ENCODE peak calls at places on chromosome 14, in eight cellular contexts. S, O, X, A, K, H, E and Y are unnamed samples.

GRCh38 chr14:64117671-64118402 is 176.3 kb downstream of the ESR2 start:
- DNase-seq in O (peak; percentile 73), K (no peak), A (peak; percentile 77), S (peak; percentile 66), H (no peak), E (peak; percentile 69), X (peak; percentile 42), Y (no peak)

GRCh38 chr14:68261092-68261842 is 441.7 kb downstream of the RAD51B start:
- DNase-seq in K (no peak), E (no peak), O (no peak), S (no peak), H (no peak), A (no peak), X (no peak), Y (no peak)

GRCh38 chr14:61091657-61092273 is 110.7 kb downstream of the SLC38A6 start:
- DNase-seq in X (no peak), K (no peak), O (no peak), A (no peak), H (no peak), E (no peak), S (no peak), Y (no peak)

GRCh38 chr14:31596691-31597090 is 35.5 kb downstream of the NUBPL start:
- DNase-seq in K (no peak), X (no peak), E (no peak), H (no peak), A (no peak), O (no peak), S (no peak), Y (no peak)

GRCh38 chr14:56949828-56950227 is 139.5 kb upstream of the OTX2 start:
- DNase-seq in K (no peak), E (no peak), O (no peak), A (peak; percentile 59), H (no peak), X (no peak), S (no peak), Y (no peak)

GRCh38 chr14:79056879-79057278 is 886.7 kb downstream of the NRXN3 start:
- DNase-seq in H (no peak), X (no peak), E (no peak), O (no peak), S (no peak), A (no peak), K (no peak), Y (no peak)

GRCh38 chr14:104928391-104929133 is 3.9 kb downstream of the PLD4 start:
- DNase-seq in O (no peak), S (no peak), K (no peak), H (no peak), X (no peak), A (no peak), E (no peak), Y (no peak)

GRCh38 chr14:37230551-37231194 is 32.9 kb downstream of the MIPOL1 start:
- DNase-seq in S (no peak), E (peak; percentile 89), X (no peak), K (peak; percentile 90), H (peak; percentile 35), A (no peak), O (no peak), Y (no peak)

GRCh38 chr14:65991124-65991523 is 495.0 kb upstream of the CCDC196 start:
- DNase-seq in O (no peak), K (no peak), X (no peak), S (no peak), H (no peak), E (no peak), A (no peak), Y (no peak)

GRCh38 chr14:75905505-75905904 is 76.3 kb downstream of the TGFB3 start:
- DNase-seq in H (no peak), S (peak; percentile 65), E (no peak), A (peak; percentile 27), X (peak; percentile 58), K (no peak), O (peak; percentile 79), Y (no peak)

GRCh38 chr14:74574706-74575105 is 37.3 kb downstream of the LTBP2 start:
- DNase-seq in H (no peak), O (no peak), E (no peak), K (no peak), S (no peak), X (no peak), A (no peak), Y (no peak)

GRCh38 chr14:103727313-103728000 is 11.8 kb downstream of the ZFYVE21 start:
- DNase-seq in E (no peak), K (no peak), H (no peak), S (no peak), O (no peak), A (peak; percentile 30), X (peak; percentile 73), Y (peak; percentile 84)

GRCh38 chr14:50801706-50802105 is 29.3 kb downstream of the NIN start:
- DNase-seq in H (no peak), A (no peak), O (no peak), X (no peak), S (no peak), E (peak; percentile 68), K (no peak), Y (no peak)

GRCh38 chr14:72962829-72963312 is 36.6 kb downstream of the DCAF4 start:
- DNase-seq in X (no peak), E (peak; percentile 91), A (peak; percentile 30), K (peak; percentile 48), O (no peak), H (peak; percentile 84), S (no peak), Y (no peak)

GRCh38 chr14:77098470-77099353 is 654 bp downstream of the CIPC start:
- DNase-seq in A (peak; percentile 69), E (peak; percentile 46), O (peak; percentile 73), S (peak; percentile 74), K (no peak), H (peak; percentile 29), X (peak; percentile 54), Y (peak; percentile 83)

GRCh38 chr14:68286667-68287066 is 467.1 kb downstream of the RAD51B start:
- DNase-seq in E (peak; percentile 66), K (no peak), A (no peak), O (no peak), X (no peak), S (no peak), H (no peak), Y (no peak)

DNA sequence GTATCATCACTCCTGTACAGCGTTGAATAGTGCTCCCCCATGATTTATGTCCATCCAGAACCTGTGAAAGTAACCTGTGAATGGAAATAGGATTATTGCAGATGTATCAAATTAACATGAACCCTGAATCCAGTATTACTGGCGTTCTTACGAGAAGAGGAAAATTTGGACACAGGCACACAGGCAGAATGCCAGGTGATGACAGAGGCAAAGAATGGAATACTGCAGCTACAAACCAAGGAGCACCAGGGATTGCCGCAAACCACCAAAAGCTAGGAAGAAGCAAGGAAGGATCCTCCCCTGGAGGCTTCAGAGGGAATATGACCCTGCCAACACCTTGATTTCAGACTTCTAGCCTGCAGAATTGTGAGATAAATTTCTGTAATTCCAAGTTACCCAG is 113.5 kb upstream of the EGLN3 start:
- DNase-seq in S (peak; percentile 53), E (no peak), X (peak; percentile 31), A (peak; percentile 23), O (peak; percentile 83), K (no peak), H (no peak), Y (no peak)
- TF ChIP-seq CTCF in S (no peak), E (no peak), X (no peak), A (no peak), O (no peak), K (no peak), H (no peak), Y (no peak)

GRCh38 chr14:81382517-81383225 is 17.5 kb downstream of the STON2 start:
- DNase-seq in O (no peak), E (peak; percentile 81), H (no peak), K (no peak), A (no peak), S (no peak), X (no peak), Y (no peak)

GRCh38 chr14:81384900-81385299 is 15.2 kb downstream of the STON2 start:
- DNase-seq in K (peak; percentile 10), X (no peak), A (no peak), S (no peak), E (peak; percentile 62), H (no peak), O (no peak), Y (no peak)

GRCh38 chr14:81385824-81386223 is 14.3 kb downstream of the STON2 start:
- DNase-seq in K (no peak), S (no peak), X (no peak), A (no peak), O (no peak), E (no peak), H (no peak), Y (no peak)

GRCh38 chr14:81388236-81388801 is 11.8 kb downstream of the STON2 start:
- DNase-seq in O (no peak), E (no peak), A (no peak), X (no peak), H (no peak), K (no peak), S (no peak), Y (no peak)

DNA sequence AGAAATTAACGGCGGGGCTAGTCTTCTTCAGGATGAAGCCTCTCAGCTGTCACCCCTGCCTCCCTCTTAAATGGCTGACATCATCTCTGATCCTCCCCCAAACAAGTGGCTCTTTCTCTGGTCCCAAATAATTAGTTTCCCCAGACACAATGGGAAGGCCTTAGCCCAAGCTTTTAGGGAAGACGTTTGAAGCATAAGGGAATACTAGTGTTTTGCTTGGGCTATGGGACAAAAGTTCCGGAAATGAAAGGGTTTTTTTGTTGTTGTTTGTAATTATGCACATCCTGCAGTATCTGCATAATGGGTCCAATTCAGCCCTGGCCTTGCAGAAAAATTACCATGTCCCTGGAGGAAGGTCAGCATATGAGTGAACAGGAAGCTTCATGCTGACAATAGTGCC is 13.7 kb downstream of the STON2 start:
- DNase-seq in O (no peak), K (no peak), H (no peak), E (no peak), A (no peak), X (no peak), S (no peak), Y (no peak)
- H3K4me1 ChIP-seq in O (no peaks in the 10 kb centered on the region), K (no peaks in the 10 kb centered on the region), H (no peaks in the 10 kb centered on the region), E (peaks cover 33% of the 10 kb centered on the region), A (no peaks in the 10 kb centered on the region), X (no peaks in the 10 kb centered on the region), S (no peaks in the 10 kb centered on the region), Y (no peaks in the 10 kb centered on the region)

DNA sequence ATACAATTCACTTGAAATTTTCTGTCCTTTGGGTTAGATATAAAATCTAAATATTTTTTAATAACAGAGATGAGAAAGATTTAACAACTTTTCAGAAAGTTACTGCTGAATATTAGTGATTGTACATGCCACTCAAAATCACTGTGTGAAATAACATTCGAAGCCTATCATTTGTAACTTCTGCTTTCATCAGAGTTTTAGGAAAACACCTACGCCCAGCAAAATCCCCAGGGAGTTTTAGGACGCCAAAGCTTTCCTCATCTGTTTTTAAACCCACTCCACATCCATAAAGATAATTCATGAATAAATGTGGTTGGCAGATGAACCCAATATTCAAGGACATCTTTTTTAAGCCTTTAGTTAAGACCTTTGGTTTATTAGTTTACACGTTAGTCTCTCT is 23.9 kb downstream of the TC2N start:
- DNase-seq in A (no peak), E (no peak), S (no peak), X (no peak), O (no peak), K (no peak), H (no peak), Y (no peak)
- TF ChIP-seq CTCF in A (no peak), E (no peak), S (no peak), X (no peak), O (no peak), K (no peak), H (no peak), Y (no peak)

DNA sequence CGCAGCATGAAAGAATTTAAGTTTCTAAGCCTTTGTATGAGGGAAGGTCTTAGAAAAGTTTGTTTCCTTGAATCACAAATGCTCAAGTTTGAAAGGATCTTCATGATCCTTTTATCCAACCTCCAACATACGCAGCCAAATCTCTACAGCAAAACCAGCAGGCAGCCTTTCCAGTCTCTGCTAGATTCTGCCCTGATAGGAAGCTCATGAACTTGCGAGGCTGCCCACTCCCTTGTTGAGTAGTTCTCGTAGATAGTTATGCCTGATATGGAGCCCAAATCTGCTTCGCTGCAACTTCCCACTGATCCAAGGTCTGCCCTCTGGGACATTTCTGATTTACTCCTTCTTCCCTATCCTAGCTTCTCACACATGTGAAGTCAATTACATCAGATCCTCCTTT is 272.9 kb downstream of the EGLN3 start:
- DNase-seq in H (no peak), S (no peak), A (no peak), K (no peak), E (no peak), X (no peak), O (no peak), Y (no peak)
- H3K4me1 ChIP-seq in H (no peaks in the 10 kb centered on the region), S (no peaks in the 10 kb centered on the region), A (no peaks in the 10 kb centered on the region), K (no peaks in the 10 kb centered on the region), E (peaks cover 65% of the 10 kb centered on the region), X (no peaks in the 10 kb centered on the region), O (no peaks in the 10 kb centered on the region), Y (no peaks in the 10 kb centered on the region)